ENCODE peak calls at places on chromosomes 1 and 21, in four cellular contexts. One of them, this sample, is unnamed.

GRCh38 chr1:114510235-114511047 is 562 bp downstream of the TRIM33 start:
- DNase-seq in activated CD4-positive, alpha-beta T cell treated with anti-CD3 and anti-CD28 coated beads, Interleukin-2, amount 50 U/mL, for 1 hour: peak
- DNase-seq in astrocyte of the cerebellum: no peak
- DNase-seq in OCI-M1: peak
- DNase-seq in this sample: peak

GRCh38 chr1:234968470-234968869 is 160.2 kb downstream of the TOMM20 start:
- DNase-seq in activated CD4-positive, alpha-beta T cell treated with anti-CD3 and anti-CD28 coated beads, Interleukin-2, amount 50 U/mL, for 1 hour: no peak
- DNase-seq in astrocyte of the cerebellum: no peak
- DNase-seq in OCI-M1: no peak
- DNase-seq in this sample: no peak

GRCh38 chr1:38831753-38832734 is 27.5 kb downstream of the RRAGC start:
- DNase-seq in activated CD4-positive, alpha-beta T cell treated with anti-CD3 and anti-CD28 coated beads, Interleukin-2, amount 50 U/mL, for 1 hour: no peak
- DNase-seq in astrocyte of the cerebellum: no peak
- DNase-seq in OCI-M1: peak
- DNase-seq in this sample: no peak

GRCh38 chr1:95650631-95651030 is 416.6 kb downstream of the RWDD3 start:
- DNase-seq in activated CD4-positive, alpha-beta T cell treated with anti-CD3 and anti-CD28 coated beads, Interleukin-2, amount 50 U/mL, for 1 hour: no peak
- DNase-seq in astrocyte of the cerebellum: no peak
- DNase-seq in OCI-M1: no peak
- DNase-seq in this sample: no peak

GRCh38 chr1:228334226-228334935 is 72.3 kb downstream of the TRIM11 start:
- DNase-seq in activated CD4-positive, alpha-beta T cell treated with anti-CD3 and anti-CD28 coated beads, Interleukin-2, amount 50 U/mL, for 1 hour: no peak
- DNase-seq in astrocyte of the cerebellum: no peak
- DNase-seq in OCI-M1: no peak
- DNase-seq in this sample: no peak

GRCh38 chr1:92038695-92039346 is 9.0 kb downstream of the EPHX4 start:
- DNase-seq in activated CD4-positive, alpha-beta T cell treated with anti-CD3 and anti-CD28 coated beads, Interleukin-2, amount 50 U/mL, for 1 hour: no peak
- DNase-seq in astrocyte of the cerebellum: no peak
- DNase-seq in OCI-M1: no peak
- DNase-seq in this sample: no peak

GRCh38 chr21:33975548-33976081 is 60.0 kb upstream of the ATP5PO start:
- DNase-seq in activated CD4-positive, alpha-beta T cell treated with anti-CD3 and anti-CD28 coated beads, Interleukin-2, amount 50 U/mL, for 1 hour: peak
- DNase-seq in astrocyte of the cerebellum: no peak
- DNase-seq in OCI-M1: peak
- DNase-seq in this sample: peak

GRCh38 chr1:207858806-207859205 is 52.1 kb downstream of the CD34 start:
- DNase-seq in activated CD4-positive, alpha-beta T cell treated with anti-CD3 and anti-CD28 coated beads, Interleukin-2, amount 50 U/mL, for 1 hour: no peak
- DNase-seq in astrocyte of the cerebellum: no peak
- DNase-seq in OCI-M1: no peak
- DNase-seq in this sample: no peak

GRCh38 chr1:214476958-214477870 is 74.2 kb downstream of the PTPN14 start:
- DNase-seq in activated CD4-positive, alpha-beta T cell treated with anti-CD3 and anti-CD28 coated beads, Interleukin-2, amount 50 U/mL, for 1 hour: no peak
- DNase-seq in astrocyte of the cerebellum: peak
- DNase-seq in OCI-M1: no peak
- DNase-seq in this sample: no peak

GRCh38 chr1:2961661-2962060 is 59.6 kb upstream of the ACTRT2 start:
- DNase-seq in activated CD4-positive, alpha-beta T cell treated with anti-CD3 and anti-CD28 coated beads, Interleukin-2, amount 50 U/mL, for 1 hour: no peak
- DNase-seq in astrocyte of the cerebellum: no peak
- DNase-seq in OCI-M1: no peak
- DNase-seq in this sample: no peak

GRCh38 chr1:1847501-1848289 is 43.2 kb downstream of the GNB1 start:
- DNase-seq in activated CD4-positive, alpha-beta T cell treated with anti-CD3 and anti-CD28 coated beads, Interleukin-2, amount 50 U/mL, for 1 hour: no peak
- DNase-seq in astrocyte of the cerebellum: no peak
- DNase-seq in OCI-M1: no peak
- DNase-seq in this sample: no peak

GRCh38 chr1:205335692-205336091 is 14.1 kb upstream of the NUAK2 start:
- DNase-seq in activated CD4-positive, alpha-beta T cell treated with anti-CD3 and anti-CD28 coated beads, Interleukin-2, amount 50 U/mL, for 1 hour: peak
- DNase-seq in astrocyte of the cerebellum: no peak
- DNase-seq in OCI-M1: peak
- DNase-seq in this sample: peak

GRCh38 chr1:57310992-57311790 is 112.7 kb downstream of the DAB1 start:
- DNase-seq in activated CD4-positive, alpha-beta T cell treated with anti-CD3 and anti-CD28 coated beads, Interleukin-2, amount 50 U/mL, for 1 hour: no peak
- DNase-seq in astrocyte of the cerebellum: no peak
- DNase-seq in OCI-M1: no peak
- DNase-seq in this sample: no peak

GRCh38 chr21:17370750-17371325 is 142.0 kb upstream of the CXADR start:
- DNase-seq in activated CD4-positive, alpha-beta T cell treated with anti-CD3 and anti-CD28 coated beads, Interleukin-2, amount 50 U/mL, for 1 hour: no peak
- DNase-seq in astrocyte of the cerebellum: no peak
- DNase-seq in OCI-M1: no peak
- DNase-seq in this sample: no peak

GRCh38 chr1:3235496-3235895 is 166.5 kb downstream of the PRDM16 start:
- DNase-seq in activated CD4-positive, alpha-beta T cell treated with anti-CD3 and anti-CD28 coated beads, Interleukin-2, amount 50 U/mL, for 1 hour: no peak
- DNase-seq in astrocyte of the cerebellum: no peak
- DNase-seq in OCI-M1: no peak
- DNase-seq in this sample: no peak